ENCODE peak calls at places on chromosome X, in five cellular contexts. X is foreskin keratinocyte; K is activated T-helper 2 cell treated with anti-CD3 and anti-CD28 coated beads, Interferon-gamma antibody, Interleukin-2, Interleukin-4, amounts not matched to agents 10 μg/mL and 5 μg/mL and 100 μg/mL, durations not matched to agents 14 hours and 24 hours and 36 hours; I is midbrain; M is fibroblast of pulmonary artery. E is an unnamed sample.

GRCh38 chrX:110588853-110589252 is 206.8 kb downstream of the CHRDL1 start:
- DNase-seq in X (no peak), K (no peak), I (no peak), M (no peak), E (no peak)

GRCh38 chrX:155768036-155768769 is 112.9 kb upstream of the VAMP7 start:
- DNase-seq in X (no peak), K (no peak), I (no peak), M (peak; percentile 49), E (peak; percentile 13)

GRCh38 chrX:129622757-129623301 is 31.9 kb downstream of the APLN start:
- DNase-seq in X (peak; percentile 75), K (no peak), I (no peak), M (peak; percentile 96), E (peak; percentile 64)

GRCh38 chrX:36898301-36898700 is 109.9 kb upstream of the FAM47C start:
- DNase-seq in X (no peak), K (no peak), I (no peak), M (peak; percentile 2), E (no peak)

GRCh38 chrX:22526339-22526738 is 253.6 kb downstream of the CBLL2 start:
- DNase-seq in X (peak; percentile 83), K (no peak), I (no peak), M (peak; percentile 67), E (peak; percentile 62)

GRCh38 chrX:123361371-123361770 is 177.3 kb downstream of the GRIA3 start:
- DNase-seq in X (no peak), K (no peak), I (no peak), M (no peak), E (no peak)

GRCh38 chrX:69192603-69193002 is 27.4 kb upstream of the PJA1 start:
- DNase-seq in X (no peak), K (no peak), I (no peak), M (no peak), E (no peak)

GRCh38 chrX:17376381-17377046 is 1.5 kb downstream of the NHS start:
- DNase-seq in X (no peak), K (no peak), I (no peak), M (no peak), E (no peak)

GRCh38 chrX:41406211-41406610 is 40.9 kb upstream of the NYX start:
- DNase-seq in X (no peak), K (no peak), I (no peak), M (no peak), E (no peak)

GRCh38 chrX:109472939-109473713 is 8.8 kb downstream of the GUCY2F start:
- DNase-seq in X (no peak), K (no peak), I (no peak), M (peak; percentile 81), E (peak; percentile 81)

GRCh38 chrX:106481341-106481740 is 130.4 kb upstream of the RADX start:
- DNase-seq in X (peak; percentile 3), K (peak; percentile 9), I (peak; percentile 73), M (peak; percentile 61), E (peak; percentile 59)

GRCh38 chrX:137212078-137212632 is 178.4 kb upstream of the GPR101 start:
- DNase-seq in X (no peak), K (no peak), I (no peak), M (no peak), E (no peak)

GRCh38 chrX:48498374-48498809 is 10.4 kb upstream of the PORCN start:
- DNase-seq in X (no peak), K (no peak), I (no peak), M (peak; percentile 49), E (peak; percentile 63)

GRCh38 chrX:9182041-9182440 is 148.1 kb upstream of the FAM9B start:
- DNase-seq in X (no peak), K (no peak), I (no peak), M (no peak), E (no peak)

GRCh38 chrX:24100713-24101112 is 46.0 kb downstream of the EIF2S3 start:
- DNase-seq in X (no peak), K (no peak), I (no peak), M (peak; percentile 59), E (peak; percentile 63)

GRCh38 chrX:130060122-130061069 is 49.9 kb downstream of the ELF4 start:
- DNase-seq in X (peak; percentile 17), K (peak; percentile 73), I (peak; percentile 81), M (peak; percentile 59), E (peak; percentile 30)

GRCh38 chrX:130057209-130057608 is 53.1 kb downstream of the ELF4 start:
- DNase-seq in X (no peak), K (no peak), I (no peak), M (no peak), E (no peak)

E was measured in brain microvascular endothelial cell.